ENCODE peak calls at places on chromosomes 1 and 21, in ten cellular contexts. N, Y, V, A, E, W, D, Q, G and R are unnamed samples.

GRCh38 chr1:159598196-159598595 is 10.6 kb downstream of the APCS start:
- DNase-seq in Y (peak), V (no peak), E (peak), A (no peak), N (no peak), D (peak), W (peak), G (peak), Q (no peak), R (no peak)

GRCh38 chr1:116572079-116572478 is 1.3 kb upstream of the CD58 start:
- DNase-seq in N (no peak), E (no peak), W (no peak), Q (no peak), A (no peak), V (no peak), D (no peak), Y (no peak), G (no peak), R (no peak)

GRCh38 chr1:246281639-246282038 is 225.4 kb downstream of the SMYD3 start:
- DNase-seq in E (no peak), G (no peak), Y (no peak), N (no peak), V (no peak), D (no peak), W (no peak), A (no peak), Q (no peak), R (no peak)

GRCh38 chr1:230869499-230869898 is 1.2 kb upstream of the C1orf198 start:
- DNase-seq in E (no peak), Y (no peak), Q (no peak), N (no peak), G (peak), A (no peak), W (peak), V (no peak), D (no peak), R (no peak)

GRCh38 chr1:48683878-48684277 is 92.8 kb downstream of the BEND5 start:
- DNase-seq in D (no peak), N (no peak), V (no peak), W (no peak), Y (no peak), A (no peak), Q (no peak), G (no peak), E (no peak), R (no peak)

GRCh38 chr1:232713785-232714184 is 83.9 kb upstream of the SIPA1L2 start:
- DNase-seq in V (no peak), G (no peak), W (no peak), A (no peak), Q (no peak), E (no peak), D (no peak), Y (no peak), N (no peak), R (no peak)

GRCh38 chr1:56135069-56135863 is 444.1 kb downstream of the PLPP3 start:
- DNase-seq in N (no peak), Y (peak), W (no peak), G (no peak), E (no peak), A (no peak), Q (no peak), V (no peak), D (no peak), R (no peak)

GRCh38 chr1:61399192-61399591 is 316.8 kb downstream of the NFIA start:
- DNase-seq in A (no peak), W (no peak), D (no peak), Y (no peak), V (no peak), Q (no peak), E (no peak), N (no peak), G (no peak), R (no peak)

GRCh38 chr1:51294566-51295184 is 35.7 kb downstream of the TTC39A start:
- DNase-seq in E (no peak), N (no peak), V (no peak), W (no peak), G (no peak), Q (no peak), Y (no peak), A (no peak), D (no peak), R (no peak)

GRCh38 chr1:95407864-95408291 is 173.9 kb downstream of the RWDD3 start:
- DNase-seq in D (no peak), Q (no peak), V (no peak), E (no peak), G (no peak), A (no peak), W (no peak), Y (no peak), N (no peak), R (no peak)

GRCh38 chr1:163161841-163162240 is 40.9 kb downstream of the RGS5 start:
- DNase-seq in N (no peak), D (no peak), A (no peak), W (no peak), V (no peak), E (no peak), Y (no peak), Q (no peak), G (no peak), R (no peak)

GRCh38 chr1:32411261-32411660 is 17.0 kb upstream of the BSDC1 start:
- DNase-seq in Q (no peak), N (no peak), D (no peak), A (no peak), G (no peak), V (no peak), Y (no peak), E (no peak), W (no peak), R (no peak)

GRCh38 chr21:30268608-30269197 is 14.0 kb downstream of the KRTAP24-1 start:
- DNase-seq in E (no peak), N (no peak), V (no peak), Q (no peak), D (no peak), A (no peak), G (no peak), Y (peak), W (no peak), R (no peak)

GRCh38 chr1:52413410-52414104 is 9.2 kb downstream of the PRPF38A start:
- DNase-seq in W (no peak), N (no peak), Q (no peak), E (no peak), D (no peak), V (no peak), A (no peak), G (no peak), Y (peak), R (no peak)

GRCh38 chr1:85665932-85666331 is 42.3 kb downstream of the ZNHIT6 start:
- DNase-seq in A (no peak), V (no peak), W (no peak), Y (no peak), E (no peak), Q (no peak), G (no peak), N (no peak), D (no peak), R (no peak)

GRCh38 chr21:46079357-46080170 is 18.3 kb upstream of the COL6A2 start:
- DNase-seq in N (no peak), D (no peak), G (peak), Q (peak), A (no peak), W (peak), Y (peak), E (no peak), V (no peak), R (peak)

GRCh38 chr1:66493731-66494130 is 40.2 kb upstream of the SGIP1 start:
- DNase-seq in Q (no peak), W (no peak), Y (no peak), N (no peak), E (no peak), G (no peak), D (no peak), A (no peak), V (no peak), R (no peak)

GRCh38 chr1:192763243-192763642 is 45.6 kb upstream of the RGS2 start:
- DNase-seq in Q (peak), E (no peak), G (no peak), A (no peak), N (no peak), V (no peak), D (no peak), W (peak), Y (no peak), R (no peak)

GRCh38 chr1:42145190-42145716 is 8.0 kb upstream of the GUCA2B start:
- DNase-seq in Y (no peak), E (no peak), V (no peak), W (no peak), D (no peak), A (no peak), G (no peak), Q (no peak), N (no peak), R (peak)

GRCh38 chr1:119887428-119887827 is 8.9 kb downstream of the ADAM30 start:
- DNase-seq in E (no peak), W (no peak), N (no peak), A (no peak), D (no peak), V (no peak), Y (no peak), G (no peak), Q (no peak), R (no peak)

GRCh38 chr1:75932304-75932703 is at the start of gene ASB17:
- DNase-seq in V (no peak), Y (no peak), N (no peak), D (no peak), W (no peak), G (no peak), Q (no peak), A (no peak), E (no peak), R (no peak)

GRCh38 chr21:40689816-40690215 is 157.1 kb downstream of the DSCAM start:
- DNase-seq in G (no peak), E (no peak), Y (no peak), V (no peak), A (no peak), Q (no peak), W (no peak), N (no peak), D (no peak), R (no peak)

GRCh38 chr1:66553846-66554245 is 19.9 kb downstream of the SGIP1 start:
- DNase-seq in V (no peak), Y (no peak), A (no peak), W (no peak), D (no peak), E (no peak), N (no peak), Q (no peak), G (no peak), R (no peak)

GRCh38 chr1:212651521-212651920 is 43.0 kb downstream of the ATF3 start:
- DNase-seq in N (no peak), Q (no peak), W (peak), D (no peak), Y (peak), A (no peak), E (no peak), V (no peak), G (no peak), R (no peak)

GRCh38 chr1:159854101-159854692 is 8.3 kb downstream of the VSIG8 start:
- DNase-seq in A (peak), D (peak), G (peak), Y (peak), W (peak), E (peak), V (peak), N (peak), Q (peak), R (no peak)

GRCh38 chr1:9211291-9211811 is 23.2 kb upstream of the H6PD start:
- DNase-seq in Y (peak), E (no peak), N (no peak), V (no peak), W (peak), Q (no peak), D (no peak), A (no peak), G (no peak), R (no peak)

GRCh38 chr1:55154616-55155015 is 60.5 kb downstream of the USP24 start:
- DNase-seq in Y (no peak), A (no peak), W (no peak), N (no peak), V (no peak), G (no peak), E (no peak), D (no peak), Q (no peak), R (no peak)

GRCh38 chr1:234745844-234746797 is 136.1 kb upstream of the IRF2BP2 start:
- DNase-seq in N (no peak), E (no peak), W (peak), D (no peak), G (peak), V (no peak), Q (no peak), Y (peak), A (no peak), R (no peak)

GRCh38 chr1:234571692-234572091 is 38.3 kb downstream of the IRF2BP2 start:
- DNase-seq in W (no peak), E (no peak), Q (no peak), D (no peak), N (no peak), Y (no peak), G (no peak), A (no peak), V (no peak), R (peak)

GRCh38 chr1:69055223-69055622 is 512.5 kb upstream of the LRRC7 start:
- DNase-seq in V (no peak), A (no peak), E (no peak), N (no peak), D (no peak), W (no peak), Q (no peak), G (no peak), Y (peak), R (no peak)

GRCh38 chr1:159581422-159581821 is 6.2 kb upstream of the APCS start:
- DNase-seq in A (no peak), Y (no peak), N (no peak), G (no peak), E (no peak), Q (no peak), V (no peak), D (no peak), W (no peak), R (no peak)

GRCh38 chr1:219085082-219085481 is 88.6 kb upstream of the LYPLAL1 start:
- DNase-seq in Q (no peak), W (peak), E (no peak), A (no peak), N (no peak), G (peak), Y (peak), D (no peak), V (no peak), R (no peak)

GRCh38 chr1:110464340-110464739 is 13.4 kb downstream of the PROK1 start:
- DNase-seq in D (peak), Y (no peak), E (no peak), N (no peak), A (no peak), V (no peak), W (peak), G (peak), Q (no peak), R (no peak)

GRCh38 chr1:111803951-111804350 is 48.2 kb downstream of the DDX20 start:
- DNase-seq in V (no peak), W (no peak), E (no peak), A (no peak), D (no peak), G (no peak), Y (no peak), N (no peak), Q (no peak), R (no peak)

GRCh38 chr1:244896550-244896949 is 32.2 kb upstream of the HNRNPU start:
- DNase-seq in V (no peak), A (no peak), E (no peak), G (peak), Q (no peak), N (no peak), Y (peak), W (peak), D (no peak), R (no peak)

GRCh38 chr1:6166655-6167390 is 13.3 kb downstream of the CHD5 start:
- DNase-seq in N (no peak), V (no peak), G (no peak), E (no peak), D (no peak), Q (no peak), A (no peak), Y (no peak), W (no peak), R (no peak)

GRCh38 chr1:7175507-7175906 is 390.3 kb downstream of the CAMTA1 start:
- DNase-seq in A (no peak), G (no peak), Q (no peak), W (no peak), N (no peak), Y (no peak), V (no peak), D (no peak), E (no peak), R (no peak)

GRCh38 chr1:29991815-29992214 is 731.6 kb downstream of the MATN1 start:
- DNase-seq in E (no peak), G (no peak), N (no peak), A (no peak), V (peak), Y (no peak), D (no peak), W (no peak), Q (no peak), R (peak)